ENCODE peak calls at places on chromosome 13, in seven cellular contexts. S, I, E, O, N, K and J are unnamed samples.

GRCh38 chr13:95535243-95535642 is 17.3 kb upstream of the CLDN10 start:
- DNase-seq in I (peak; percentile 10), O (no peak), E (peak; percentile 26), K (no peak), N (no peak), S (no peak), J (peak; percentile 11)

GRCh38 chr13:57311009-57311586 is 144.1 kb downstream of the PRR20E start:
- DNase-seq in K (no peak), O (no peak), I (no peak), N (no peak), E (no peak), S (no peak), J (no peak)

GRCh38 chr13:109782066-109782822 is 4.1 kb downstream of the IRS2 start:
- DNase-seq in S (no peak), I (no peak), O (no peak), E (no peak), K (no peak), N (no peak), J (peak; percentile 37)

GRCh38 chr13:42211704-42212103 is 60.2 kb upstream of the AKAP11 start:
- DNase-seq in K (no peak), N (no peak), I (no peak), S (no peak), E (no peak), O (no peak), J (no peak)

GRCh38 chr13:40813662-40814454 is 24.4 kb downstream of the SLC25A15 start:
- DNase-seq in I (no peak), K (no peak), E (peak; percentile 42), N (no peak), S (no peak), O (peak; percentile 18), J (peak; percentile 2)

GRCh38 chr13:83819156-83819555 is 63.1 kb downstream of the SLITRK1 start:
- DNase-seq in E (no peak), K (no peak), N (no peak), O (no peak), I (no peak), S (no peak), J (no peak)

GRCh38 chr13:22002893-22003292 is 332.0 kb downstream of the FGF9 start:
- DNase-seq in E (no peak), K (no peak), I (no peak), N (no peak), S (no peak), O (no peak), J (no peak)

GRCh38 chr13:26629260-26629659 is 71.8 kb downstream of the WASF3 start:
- DNase-seq in E (no peak), O (no peak), K (no peak), S (no peak), N (peak; percentile 31), I (no peak), J (no peak)

GRCh38 chr13:35470671-35471465 is 5.6 kb downstream of the MAB21L1 start:
- DNase-seq in I (no peak), S (no peak), N (peak; percentile 72), K (no peak), E (no peak), O (peak; percentile 11), J (no peak)